ENCODE peak calls at places on chromosomes 2 and 18, in eight cellular contexts. H is tibial nerve, W is adrenal gland, P is fibroblast of the aortic adventitia, G is SK-N-SH, A is astrocyte of the spinal cord, I is WERI-Rb-1, V is Calu3. X is an unnamed sample.

GRCh38 chr2:20322527-20323300 is 27.9 kb downstream of the PUM2 start:
- DNase-seq in H (no peak), W (no peak), P (no peak), G (no peak), A (no peak), I (no peak), V (no peak), X (no peak)

GRCh38 chr2:227154976-227155375 is 9.0 kb downstream of the COL4A4 start:
- DNase-seq in H (no peak), W (no peak), P (peak; percentile 94), G (no peak), A (peak; percentile 29), I (no peak), V (no peak), X (no peak)

GRCh38 chr18:65039578-65039977 is 711.2 kb upstream of the CDH7 start:
- DNase-seq in H (no peak), W (no peak), P (no peak), G (no peak), A (no peak), I (no peak), V (no peak), X (no peak)

GRCh38 chr2:16722677-16723076 is 57.0 kb upstream of the CYRIA start:
- DNase-seq in H (no peak), W (no peak), P (no peak), G (no peak), A (no peak), I (peak; percentile 54), V (no peak), X (no peak)

GRCh38 chr18:808086-808485 is 4.0 kb downstream of the YES1 start:
- DNase-seq in H (no peak), W (no peak), P (peak; percentile 52), G (no peak), A (peak; percentile 50), I (no peak), V (no peak), X (no peak)

GRCh38 chr2:195486987-195487644 is 169.9 kb upstream of the SLC39A10 start:
- DNase-seq in H (no peak), W (peak; percentile 7), P (peak; percentile 81), G (no peak), A (peak; percentile 74), I (no peak), V (peak; percentile 3), X (no peak)

GRCh38 chr2:69635426-69635825 is 8.1 kb downstream of the AAK1 start:
- DNase-seq in H (no peak), W (no peak), P (no peak), G (no peak), A (no peak), I (no peak), V (no peak), X (no peak)

GRCh38 chr2:225367482-225367881 is 32.0 kb upstream of the NYAP2 start:
- DNase-seq in H (no peak), W (no peak), P (no peak), G (no peak), A (peak; percentile 19), I (no peak), V (no peak), X (no peak)

GRCh38 chr2:160406591-160407392 is 86.8 kb downstream of the RBMS1 start:
- DNase-seq in H (peak; percentile 82), W (peak; percentile 63), P (peak; percentile 81), G (peak; percentile 76), A (peak; percentile 83), I (peak; percentile 35), V (peak; percentile 48), X (peak; percentile 65)

GRCh38 chr2:211760103-211760502 is 778.5 kb downstream of the ERBB4 start:
- DNase-seq in H (no peak), W (no peak), P (no peak), G (no peak), A (no peak), I (no peak), V (no peak), X (no peak)

GRCh38 chr18:48050176-48050575 is 119.7 kb upstream of the SMAD2 start:
- DNase-seq in H (no peak), W (no peak), P (no peak), G (no peak), A (no peak), I (no peak), V (peak; percentile 11), X (no peak)

GRCh38 chr2:68594674-68595492 is 48.5 kb upstream of the PROKR1 start:
- DNase-seq in H (peak; percentile 17), W (peak; percentile 55), P (peak; percentile 63), G (peak; percentile 48), A (peak; percentile 62), I (peak; percentile 50), V (peak; percentile 53), X (peak; percentile 45)

GRCh38 chr2:64654993-64655666 is 1.4 kb upstream of the SERTAD2 start:
- DNase-seq in H (no peak), W (no peak), P (peak; percentile 29), G (no peak), A (peak; percentile 38), I (no peak), V (peak; percentile 20), X (no peak)

GRCh38 chr2:64652231-64653173 is 1.2 kb downstream of the SERTAD2 start:
- DNase-seq in H (no peak), W (peak; percentile 60), P (peak; percentile 75), G (no peak), A (peak; percentile 41), I (peak; percentile 86), V (peak; percentile 63), X (no peak)

GRCh38 chr2:64651590-64651989 is 2.1 kb downstream of the SERTAD2 start:
- DNase-seq in H (no peak), W (no peak), P (no peak), G (no peak), A (no peak), I (peak; percentile 49), V (no peak), X (no peak)

GRCh38 chr2:64654063-64654811 is 524 bp upstream of the SERTAD2 start:
- DNase-seq in H (peak; percentile 70), W (peak; percentile 79), P (peak; percentile 83), G (no peak), A (peak; percentile 86), I (peak; percentile 78), V (peak; percentile 74), X (no peak)

DNA sequence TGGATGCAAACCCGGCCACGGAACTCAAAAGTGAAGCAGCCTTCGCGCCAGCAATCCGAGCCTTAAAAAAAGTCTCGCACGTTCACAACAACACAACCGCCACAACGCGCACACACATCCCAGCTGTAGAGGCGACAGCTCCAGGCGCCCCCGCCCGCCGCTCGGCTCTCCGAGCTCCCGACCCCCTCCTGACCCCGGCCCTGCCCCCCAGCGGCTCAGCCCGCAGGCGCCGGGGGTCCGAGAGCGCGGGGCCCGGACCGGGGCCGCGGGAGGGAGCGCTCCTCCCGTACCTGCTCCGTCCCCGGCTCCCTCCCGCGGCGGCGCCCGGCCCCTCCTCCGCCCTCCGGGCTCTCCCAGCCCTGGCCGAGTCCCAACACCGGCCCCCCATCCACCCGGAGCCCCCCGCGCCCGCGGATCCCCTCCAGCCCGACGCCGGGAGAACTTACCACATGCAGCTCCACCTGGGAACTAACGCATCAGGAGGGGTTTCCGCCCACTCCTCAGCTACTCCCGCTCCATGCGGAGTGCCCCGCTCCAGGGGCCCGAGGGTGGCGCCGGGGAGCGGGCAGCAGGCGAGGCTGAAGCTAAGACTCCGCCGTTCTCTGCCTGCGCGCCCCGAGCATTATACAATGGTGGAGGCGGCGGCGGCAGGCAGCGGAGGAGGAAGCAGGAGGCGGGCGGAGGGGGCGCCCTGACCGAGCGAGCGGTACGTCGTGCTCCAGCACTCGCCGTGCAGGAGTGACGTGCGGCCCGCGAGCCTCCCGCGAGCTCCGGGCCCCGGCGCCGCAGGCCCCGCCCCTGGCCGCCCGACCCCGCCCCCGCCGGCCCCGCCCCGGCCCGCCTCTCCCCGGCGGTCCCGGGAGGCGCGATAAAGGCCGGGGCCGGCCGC is at the start of gene SERTAD2:
- DNase-seq in H (peak; percentile 73), W (peak; percentile 91), P (peak; percentile 81), G (peak; percentile 98), A (peak; percentile 87), I (peak; percentile 92), V (peak; percentile 90), X (peak; percentile 86)
- TF ChIP-seq CTCF in H (peak; percentile 26), W (peak; percentile 1), P (peak; percentile 17), G (peak; percentile 28), A (peak; percentile 9), I (no peak), V (peak; percentile 9), X (no peak)

GRCh38 chr2:124810132-124810531 is 785.0 kb downstream of the CNTNAP5 start:
- DNase-seq in H (no peak), W (no peak), P (no peak), G (peak; percentile 9), A (no peak), I (peak; percentile 76), V (no peak), X (no peak)
- TF ChIP-seq CTCF in H (no peak), W (no peak), P (no peak), G (no peak), A (peak; percentile 3), I (peak; percentile 58), V (no peak), X (no peak)

GRCh38 chr2:239756392-239757153 is 268.6 kb downstream of the NDUFA10 start:
- DNase-seq in H (no peak), W (no peak), P (no peak), G (no peak), A (peak; percentile 5), I (no peak), V (no peak), X (no peak)
- TF ChIP-seq CTCF in H (no peak), W (no peak), P (no peak), G (no peak), A (no peak), I (peak; percentile 10), V (no peak), X (no peak)

DNA sequence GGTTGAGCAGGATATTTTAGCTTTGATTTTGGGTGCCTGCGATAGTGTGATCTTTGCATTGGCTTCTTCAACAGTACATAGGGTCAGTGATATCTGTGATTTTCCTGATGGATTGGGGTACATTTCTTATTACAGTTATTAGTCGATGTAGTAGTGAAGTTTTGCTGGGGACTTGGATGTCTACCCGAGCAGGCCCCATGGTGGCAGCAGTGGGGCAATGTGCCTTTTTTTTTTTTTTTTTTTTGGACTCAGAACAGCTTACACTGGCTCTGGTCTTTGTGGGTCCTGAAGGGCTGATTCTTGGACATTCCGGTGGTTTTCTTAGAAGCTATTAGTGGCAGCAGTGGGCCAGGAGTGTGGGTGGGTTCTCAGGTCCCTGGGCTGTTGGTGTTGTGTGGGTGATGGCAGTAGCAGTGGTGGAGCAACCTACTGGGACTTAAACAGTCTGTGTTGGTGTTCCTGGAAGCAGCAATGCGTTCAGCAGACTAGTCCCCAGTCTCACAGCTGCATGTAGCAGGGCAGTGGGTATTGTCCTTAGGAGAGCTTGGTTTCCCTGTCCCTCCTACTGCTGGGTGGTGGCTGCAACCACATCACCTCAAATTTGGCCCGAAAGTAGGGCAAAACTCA is 53.7 kb upstream of the SLC4A10 start:
- DNase-seq in H (no peak), W (no peak), P (no peak), G (no peak), A (no peak), I (no peak), V (no peak), X (no peak)
- TF ChIP-seq CTCF in H (no peak), W (no peak), P (peak; percentile 19), G (peak; percentile 37), A (no peak), I (peak; percentile 35), V (peak; percentile 26), X (no peak)

X was measured in glutamatergic neuron.